ENCODE peak calls at places on chromosomes 12 and 14, in five cellular contexts. G is transverse colon; W is mesenchymal stem cell; P is HAP-1; Q is effector memory CD4-positive, alpha-beta T cell. X is an unnamed sample. For H3K4me1, the result is how much of the 10 kb centered on the place peaks cover.

GRCh38 chr14:66070542-66071319 is 415.4 kb upstream of the CCDC196 start:
- DNase-seq in G (peak), Q (peak), P (peak), W (peak), X (no peak)

GRCh38 chr12:120230326-120230973 is 29.5 kb upstream of the RPLP0 start:
- DNase-seq in Q (no peak), P (peak), W (peak), G (peak), X (no peak)

GRCh38 chr12:122891661-122892525 is 4.0 kb downstream of the VPS37B start:
- DNase-seq in P (peak), Q (no peak), G (no peak), W (peak), X (no peak)

GRCh38 chr14:97379091-97379531 is 581.9 kb downstream of the VRK1 start:
- DNase-seq in P (no peak), Q (peak), G (peak), W (no peak), X (no peak)

GRCh38 chr12:124684971-124685688 is 117.7 kb upstream of the NCOR2 start:
- DNase-seq in Q (no peak), P (no peak), W (peak), G (no peak), X (no peak)

GRCh38 chr14:36856095-36856878 is 194.6 kb downstream of the PAX9 start:
- DNase-seq in G (peak), W (no peak), Q (no peak), P (no peak), X (no peak)

GRCh38 chr14:23546450-23547035 is 5.0 kb downstream of the ZFHX2 start:
- DNase-seq in W (no peak), P (no peak), Q (no peak), G (no peak), X (no peak)

GRCh38 chr12:108082506-108082905 is 46.6 kb upstream of the WSCD2 start:
- DNase-seq in W (no peak), Q (no peak), G (no peak), P (no peak), X (no peak)

GRCh38 chr12:119102714-119103113 is 76.0 kb upstream of the HSPB8 start:
- DNase-seq in Q (no peak), P (no peak), G (no peak), W (no peak), X (no peak)

GRCh38 chr12:87266305-87266704 is 762.9 kb downstream of the C12orf50 start:
- DNase-seq in W (no peak), Q (no peak), P (no peak), G (no peak), X (no peak)

GRCh38 chr14:71231521-71232393 is 324.5 kb downstream of the PCNX1 start:
- DNase-seq in W (no peak), G (no peak), P (no peak), Q (no peak), X (no peak)

GRCh38 chr14:104403421-104404220 is 175.9 kb upstream of the C14orf180 start:
- DNase-seq in Q (no peak), P (no peak), G (no peak), W (no peak), X (no peak)

GRCh38 chr14:54877015-54877702 is 25.5 kb downstream of the GCH1 start:
- DNase-seq in P (no peak), G (no peak), Q (no peak), W (no peak), X (no peak)

GRCh38 chr14:105375635-105376057 is 22.7 kb upstream of the TEX22 start:
- DNase-seq in Q (no peak), W (no peak), P (no peak), G (no peak), X (no peak)

GRCh38 chr12:5232291-5232690 is 188.6 kb downstream of the KCNA5 start:
- DNase-seq in P (no peak), Q (no peak), W (no peak), G (no peak), X (no peak)

GRCh38 chr14:76352639-76353281 is 23.2 kb upstream of the ESRRB start:
- DNase-seq in Q (no peak), P (peak), W (peak), G (peak), X (peak)

GRCh38 chr14:69090187-69090789 is 62.6 kb downstream of the DCAF5 start:
- DNase-seq in G (peak), P (no peak), W (peak), Q (no peak), X (no peak)

GRCh38 chr12:93860659-93861373 is 183.6 kb downstream of the CRADD start:
- DNase-seq in Q (no peak), P (no peak), W (no peak), G (no peak), X (no peak)

GRCh38 chr14:102370305-102370809 is 7.6 kb downstream of the TECPR2 start:
- DNase-seq in Q (no peak), G (no peak), P (no peak), W (peak), X (no peak)

GRCh38 chr12:96183734-96184370 is 10.3 kb upstream of the ELK3 start:
- DNase-seq in G (no peak), Q (no peak), W (no peak), P (no peak), X (no peak)

GRCh38 chr12:81077686-81078441 is at the start of gene ACSS3:
- DNase-seq in W (peak), Q (no peak), P (no peak), G (no peak), X (peak)

GRCh38 chr12:70598467-70599194 is 38.6 kb downstream of the PTPRB start:
- DNase-seq in Q (no peak), W (no peak), G (no peak), P (peak), X (no peak)

GRCh38 chr14:103385994-103386491 is 828 bp downstream of the MARK3 start:
- DNase-seq in Q (peak), G (peak), W (peak), P (no peak), X (peak)

GRCh38 chr12:5438671-5439200 is 6.8 kb downstream of the NTF3 start:
- DNase-seq in W (no peak), Q (no peak), G (no peak), P (no peak), X (no peak)

GRCh38 chr12:42024495-42024830 is 120.2 kb downstream of the GXYLT1 start:
- DNase-seq in Q (no peak), W (no peak), G (no peak), P (no peak), X (no peak)

GRCh38 chr14:20456971-20457370 is 1.9 kb downstream of the APEX1 start:
- DNase-seq in Q (no peak), W (no peak), G (no peak), P (no peak), X (peak)
- H3K4me1 ChIP-seq in Q (under half), W (under half), G (under half), P (under half), X (under half)

GRCh38 chr12:54430471-54431075 is 11.5 kb upstream of the ITGA5 start:
- DNase-seq in Q (no peak), P (no peak), G (no peak), W (peak), X (no peak)
- H3K4me1 ChIP-seq in Q (under half), P (under half), G (half or more), W (under half), X (under half)

GRCh38 chr12:49824886-49825285 is 3.3 kb downstream of the NCKAP5L start:
- DNase-seq in Q (no peak), P (no peak), W (peak), G (no peak), X (no peak)
- H3K4me1 ChIP-seq in Q (under half), P (under half), W (half or more), G (half or more), X (under half)

DNA sequence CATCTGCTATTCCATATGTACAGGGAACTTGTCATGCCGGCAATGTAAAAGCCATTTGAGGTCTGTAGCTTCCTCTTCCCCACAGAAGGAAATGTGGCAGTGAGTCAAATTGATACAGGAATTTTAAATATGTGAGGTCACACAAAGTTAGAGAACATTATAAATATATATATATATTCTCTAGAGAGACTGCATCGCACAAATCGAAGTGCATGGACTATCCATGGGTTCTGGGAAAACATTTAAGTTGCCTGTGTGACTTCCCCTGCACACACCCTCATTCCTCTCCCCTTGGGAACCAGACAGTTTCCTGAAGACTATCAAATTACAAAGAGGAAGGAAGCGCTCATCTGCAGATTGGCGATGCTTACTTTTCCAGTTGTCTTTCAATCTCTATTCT is 100.9 kb upstream of the CCDC91 start:
- DNase-seq in W (peak), G (no peak), P (no peak), Q (no peak), X (no peak)
- H3K4me1 ChIP-seq in W (under half), G (under half), P (under half), Q (under half), X (under half)

GRCh38 chr14:50039120-50039517 is 77.3 kb downstream of the VCPKMT start:
- DNase-seq in G (no peak), P (no peak), Q (no peak), W (no peak), X (no peak)

GRCh38 chr14:50036637-50037036 is 79.7 kb downstream of the VCPKMT start:
- DNase-seq in Q (no peak), P (peak), W (no peak), G (no peak), X (no peak)

GRCh38 chr14:50038398-50039119 is 77.8 kb downstream of the VCPKMT start:
- DNase-seq in G (no peak), Q (no peak), P (no peak), W (peak), X (no peak)

GRCh38 chr14:50037240-50037639 is 79.1 kb downstream of the VCPKMT start:
- DNase-seq in P (no peak), W (no peak), G (no peak), Q (no peak), X (no peak)

GRCh38 chr14:50037837-50038236 is 78.5 kb downstream of the VCPKMT start:
- DNase-seq in Q (no peak), G (no peak), P (no peak), W (no peak), X (no peak)
- H3K4me1 ChIP-seq in Q (under half), G (under half), P (under half), W (under half), X (under half)

GRCh38 chr12:53971686-53972085 is 1.2 kb upstream of the HOXC11 start:
- DNase-seq in G (no peak), P (no peak), Q (no peak), W (no peak), X (no peak)

GRCh38 chr12:53971129-53971528 is 1.8 kb upstream of the HOXC11 start:
- DNase-seq in P (no peak), Q (no peak), G (no peak), W (no peak), X (no peak)

GRCh38 chr12:53972152-53972702 is 699 bp upstream of the HOXC11 start:
- DNase-seq in Q (no peak), W (no peak), P (no peak), G (no peak), X (no peak)

GRCh38 chr12:53973093-53974042 is at the start of gene HOXC11:
- DNase-seq in P (no peak), G (no peak), W (no peak), Q (no peak), X (peak)

DNA sequence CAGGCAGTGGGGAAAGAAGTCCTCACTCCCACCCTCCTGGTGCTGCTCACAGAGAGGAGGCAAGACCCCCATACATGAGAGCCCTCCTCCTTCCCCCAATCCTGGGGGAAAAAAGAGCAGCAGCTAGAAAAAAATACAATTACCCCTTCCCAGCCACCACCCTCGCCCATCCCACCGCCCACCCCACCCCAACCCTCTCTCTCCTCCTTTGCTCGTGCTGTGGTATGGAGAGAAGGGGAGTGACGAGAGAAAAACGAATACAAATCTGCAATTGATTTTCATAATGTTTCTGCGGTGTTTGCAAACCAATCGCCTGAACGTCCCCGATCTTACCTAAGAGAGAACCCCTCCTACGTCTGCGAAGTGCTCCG is 219 bp upstream of the HOXC11 start:
- DNase-seq in G (no peak), Q (no peak), P (no peak), W (no peak), X (no peak)
- H3K4me1 ChIP-seq in G (under half), Q (under half), P (under half), W (under half), X (under half)